ENCODE peak calls at places on chromosomes 6 and 20, in ten cellular contexts. I is IMR-90, U is foreskin fibroblast, Q is AG04450, A is breast epithelium, C is left lung, D is endothelial cell of umbilical vein, J is astrocyte of the spinal cord, V is fibroblast of pulmonary artery, Z is natural killer cell. L is an unnamed sample.

GRCh38 chr6:132131777-132132176 is 180.6 kb upstream of the CCN2 start:
- DNase-seq in A (no peak), Z (no peak), J (peak), V (peak), C (no peak), I (peak), Q (peak), U (peak), D (peak), L (peak)

GRCh38 chr6:77368660-77369313 is 94.5 kb downstream of the HTR1B start:
- DNase-seq in U (peak), I (peak), Z (no peak), A (peak), V (peak), D (peak), Q (no peak), C (no peak), J (peak), L (no peak)

GRCh38 chr20:63332488-63333240 is 28.5 kb downstream of the CHRNA4 start:
- DNase-seq in Q (no peak), Z (no peak), J (no peak), U (no peak), D (no peak), C (peak), V (no peak), I (no peak), A (no peak), L (no peak)

GRCh38 chr6:106974999-106975698 is 620 bp upstream of the CD24 start:
- DNase-seq in U (peak), J (peak), Q (no peak), D (no peak), C (peak), Z (no peak), V (no peak), A (peak), I (no peak), L (no peak)

GRCh38 chr20:43751167-43752050 is 24.6 kb upstream of the GTSF1L start:
- DNase-seq in Z (peak), J (peak), Q (peak), V (peak), C (no peak), A (no peak), I (peak), U (peak), D (no peak), L (peak)

GRCh38 chr6:170578909-170579308 is 5.5 kb downstream of the PDCD2 start:
- DNase-seq in J (no peak), A (no peak), U (no peak), Z (no peak), D (no peak), V (no peak), Q (no peak), I (no peak), C (no peak), L (no peak)

GRCh38 chr6:152441892-152442291 is 195.3 kb downstream of the SYNE1 start:
- DNase-seq in U (no peak), I (no peak), A (no peak), Q (no peak), Z (no peak), J (no peak), C (peak), D (no peak), V (no peak), L (no peak)

GRCh38 chr6:3697609-3698008 is 53.9 kb downstream of the PXDC1 start:
- DNase-seq in A (no peak), U (peak), I (peak), V (peak), Q (peak), Z (no peak), J (peak), C (no peak), D (no peak), L (peak)

GRCh38 chr6:127422791-127423190 is 36.4 kb downstream of the KIAA0408 start:
- DNase-seq in V (no peak), U (no peak), J (no peak), D (no peak), C (no peak), A (no peak), Z (no peak), Q (no peak), I (no peak), L (no peak)

GRCh38 chr20:48711044-48711428 is 116.8 kb downstream of the PREX1 start:
- DNase-seq in V (no peak), U (no peak), I (no peak), J (no peak), Z (no peak), Q (no peak), C (no peak), D (no peak), A (no peak), L (no peak)

GRCh38 chr20:7984192-7984591 is 35.4 kb downstream of the TMX4 start:
- DNase-seq in U (no peak), D (no peak), J (no peak), C (no peak), V (no peak), I (no peak), Q (no peak), Z (no peak), A (no peak), L (no peak)

GRCh38 chr6:15287670-15288069 is 41.8 kb downstream of the JARID2 start:
- DNase-seq in Q (no peak), Z (no peak), I (no peak), D (no peak), C (no peak), A (no peak), J (no peak), U (no peak), V (no peak), L (no peak)

GRCh38 chr20:61567204-61567603 is 315.1 kb downstream of the CDH4 start:
- DNase-seq in Q (no peak), Z (no peak), A (no peak), J (no peak), U (no peak), C (no peak), I (no peak), D (no peak), V (no peak), L (no peak)

GRCh38 chr6:34672657-34673043 is 23.9 kb downstream of the ILRUN start:
- DNase-seq in I (no peak), D (peak), A (no peak), C (no peak), J (no peak), Q (no peak), V (no peak), Z (no peak), U (no peak), L (no peak)

GRCh38 chr20:37562695-37563480 is 35.2 kb upstream of the BLCAP start:
- DNase-seq in U (no peak), Z (no peak), J (no peak), A (no peak), C (no peak), I (no peak), D (no peak), Q (no peak), V (no peak), L (no peak)

GRCh38 chr6:1665214-1665613 is 55.5 kb downstream of the FOXC1 start:
- DNase-seq in A (no peak), I (no peak), D (no peak), V (no peak), U (no peak), C (no peak), Z (no peak), J (no peak), Q (no peak), L (no peak)

GRCh38 chr6:112931835-112932234 is 584.7 kb downstream of the RFPL4B start:
- DNase-seq in J (peak), Z (no peak), D (peak), A (no peak), I (peak), V (peak), U (peak), C (no peak), Q (no peak), L (no peak)

GRCh38 chr20:60071965-60072364 is 113.7 kb downstream of the CDH26 start:
- DNase-seq in I (peak), U (peak), C (no peak), J (peak), A (no peak), Q (no peak), D (no peak), Z (no peak), V (peak), L (no peak)

GRCh38 chr6:169411722-169412121 is 158.1 kb upstream of the THBS2 start:
- DNase-seq in A (no peak), I (no peak), Z (no peak), C (no peak), J (no peak), U (no peak), Q (no peak), D (no peak), V (no peak), L (no peak)

GRCh38 chr20:9301129-9302072 is 213.0 kb upstream of the LAMP5 start:
- DNase-seq in Z (no peak), I (peak), Q (peak), J (peak), D (peak), C (no peak), A (peak), U (peak), V (peak), L (peak)

GRCh38 chr6:25181923-25182322 is 97.3 kb upstream of the CARMIL1 start:
- DNase-seq in A (no peak), U (peak), D (no peak), C (no peak), J (no peak), V (peak), I (peak), Q (no peak), Z (no peak), L (no peak)

GRCh38 chr20:62025832-62026563 is 39.7 kb downstream of the TAF4 start:
- DNase-seq in C (peak), A (no peak), V (peak), J (peak), U (peak), I (peak), Q (peak), D (peak), Z (peak), L (no peak)

GRCh38 chr6:43910638-43911353 is 140.8 kb downstream of the VEGFA start:
- DNase-seq in Q (peak), A (no peak), V (peak), Z (no peak), C (no peak), I (peak), J (peak), D (no peak), U (peak), L (peak)

GRCh38 chr6:74899416-74899815 is 306.4 kb downstream of the COL12A1 start:
- DNase-seq in I (peak), C (no peak), D (peak), V (peak), Q (no peak), J (peak), A (no peak), U (peak), Z (no peak), L (no peak)
- TF ChIP-seq CTCF in I (peak), C (no peak), D (no peak), V (peak), Q (peak), J (peak), A (no peak), U (no peak), Z (no peak), L (no peak)

DNA sequence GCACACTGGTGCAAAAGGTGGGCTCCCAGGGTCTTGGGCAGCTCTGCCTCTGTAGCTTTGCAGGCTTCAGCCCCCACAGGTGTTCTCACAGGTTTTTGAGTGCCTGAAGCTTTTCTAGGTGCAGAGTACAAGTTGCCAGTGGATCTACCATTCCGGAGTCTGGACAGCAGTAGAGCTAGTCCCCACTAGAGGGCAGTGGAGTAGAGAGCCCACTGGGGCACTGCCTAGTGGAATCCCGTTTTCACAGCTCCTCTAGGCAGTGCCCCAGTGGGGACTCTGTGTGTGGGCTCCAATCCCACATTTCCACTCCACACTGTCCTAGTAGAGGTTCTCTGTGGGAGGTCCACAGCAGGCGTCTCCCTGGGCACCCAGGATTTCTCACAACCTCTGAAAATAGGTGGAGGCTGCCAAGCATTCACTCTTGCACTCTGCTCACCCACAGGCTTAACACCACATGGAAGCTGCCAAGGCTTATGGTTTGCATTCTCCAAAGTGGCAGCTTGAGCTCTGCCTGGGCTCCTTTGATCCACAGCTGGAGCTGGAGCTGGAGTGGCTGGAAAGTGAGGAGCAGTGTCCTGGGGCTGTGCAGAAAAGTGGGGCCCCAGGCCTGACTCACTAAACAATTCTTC is 86.3 kb upstream of the PROKR2 start:
- DNase-seq in V (peak), Z (no peak), C (no peak), Q (no peak), D (peak), J (no peak), A (no peak), I (peak), U (peak), L (no peak)
- TF ChIP-seq CTCF in V (peak), Z (peak), C (no peak), Q (peak), D (peak), J (peak), A (no peak), I (peak), U (peak), L (peak)

GRCh38 chr6:130697661-130698535 is 129.3 kb upstream of the SMLR1 start:
- DNase-seq in Z (no peak), I (peak), U (peak), Q (peak), J (peak), A (no peak), V (peak), C (no peak), D (peak), L (peak)
- TF ChIP-seq CTCF in Z (peak), I (peak), U (peak), Q (peak), J (peak), A (peak), V (peak), C (peak), D (peak), L (peak)

GRCh38 chr20:1533059-1533458 is 24.4 kb downstream of the SIRPD start:
- DNase-seq in U (no peak), C (no peak), A (no peak), I (no peak), D (peak), V (no peak), Z (no peak), J (no peak), Q (no peak), L (no peak)
- TF ChIP-seq CTCF in U (no peak), C (no peak), A (no peak), I (no peak), D (no peak), V (no peak), Z (no peak), J (no peak), Q (no peak), L (no peak)